ENCODE peak calls at places on chromosomes 5 and 9, in six cellular contexts. G is A549, F is fibroblast of mammary gland, R is heart left ventricle, A is NCI-H748 treated with DMSO at 0.1 percent for 48 hours, N is T-helper 2 cell. L is an unnamed sample.

GRCh38 chr9:113290052-113290607 is 13.0 kb downstream of the RNF183 start:
- DNase-seq in G (no peak), N (no peak), F (no peak), A (no peak), R (no peak), L (no peak)

GRCh38 chr9:110950041-110950645 is 88.1 kb downstream of the LPAR1 start:
- DNase-seq in N (no peak), A (no peak), G (no peak), R (no peak), F (peak; percentile 40), L (no peak)

GRCh38 chr9:99340281-99340680 is 118.2 kb downstream of the SEC61B start:
- DNase-seq in F (peak; percentile 39), A (no peak), G (no peak), N (no peak), R (no peak), L (peak; percentile 43)

GRCh38 chr5:134877159-134877558 is 3.0 kb downstream of the TXNDC15 start:
- DNase-seq in A (no peak), G (no peak), R (no peak), N (no peak), F (no peak), L (no peak)

GRCh38 chr5:55991768-55992486 is 2.8 kb downstream of the IL6ST start:
- DNase-seq in R (no peak), F (peak; percentile 30), N (no peak), G (no peak), A (no peak), L (no peak)

GRCh38 chr5:137923856-137924255 is 34.6 kb downstream of the PKD2L2 start:
- DNase-seq in R (no peak), G (no peak), F (no peak), A (no peak), N (no peak), L (no peak)

GRCh38 chr9:69622664-69623063 is 49.5 kb downstream of the APBA1 start:
- DNase-seq in F (peak; percentile 69), A (no peak), N (no peak), R (no peak), G (no peak), L (no peak)

GRCh38 chr5:104189909-104190308 is 627.3 kb upstream of the NUDT12 start:
- DNase-seq in G (no peak), R (no peak), F (peak; percentile 37), N (no peak), A (no peak), L (no peak)

GRCh38 chr5:150589791-150590601 is 50.5 kb upstream of the SYNPO start:
- DNase-seq in F (peak; percentile 59), A (no peak), G (no peak), R (peak; percentile 84), N (no peak), L (no peak)

GRCh38 chr9:114080195-114080772 is 2.2 kb upstream of the AMBP start:
- DNase-seq in A (no peak), G (no peak), R (no peak), F (no peak), N (no peak), L (no peak)

GRCh38 chr9:757246-757881 is 84.1 kb upstream of the DMRT1 start:
- DNase-seq in A (no peak), G (no peak), F (peak; percentile 72), R (no peak), N (no peak), L (no peak)

L was measured in T1000.